ENCODE peak calls at places on chromosomes 4 and X, in eight cellular contexts. One of them, this sample, is unnamed.

GRCh38 chr4:158530391-158530790 is 8.7 kb downstream of the RXFP1 start:
- DNase-seq in colonic mucosa: no peak
- DNase-seq in upper lobe of right lung: no peak
- DNase-seq in A549: no peak
- DNase-seq in NCI-H1092: no peak
- DNase-seq in hippocampal formation: no peak
- DNase-seq in right cardiac atrium: no peak
- DNase-seq in NCI-H2081: no peak
- DNase-seq in this sample: no peak

GRCh38 chr4:86718152-86718551 is 124.0 kb downstream of the PTPN13 start:
- DNase-seq in colonic mucosa: no peak
- DNase-seq in upper lobe of right lung: no peak
- DNase-seq in A549: no peak
- DNase-seq in NCI-H1092: no peak
- DNase-seq in hippocampal formation: no peak
- DNase-seq in right cardiac atrium: no peak
- DNase-seq in NCI-H2081: no peak
- DNase-seq in this sample: peak; percentile 34

GRCh38 chr4:3308691-3309090 is 15.9 kb downstream of the RGS12 start:
- DNase-seq in colonic mucosa: no peak
- DNase-seq in upper lobe of right lung: peak; percentile 42
- DNase-seq in A549: no peak
- DNase-seq in NCI-H1092: no peak
- DNase-seq in hippocampal formation: no peak
- DNase-seq in right cardiac atrium: peak; percentile 40
- DNase-seq in NCI-H2081: peak; percentile 24
- DNase-seq in this sample: no peak

GRCh38 chr4:79917246-79917645 is 155.8 kb downstream of the ANTXR2 start:
- DNase-seq in colonic mucosa: peak; percentile 43
- DNase-seq in upper lobe of right lung: no peak
- DNase-seq in A549: peak; percentile 42
- DNase-seq in NCI-H1092: no peak
- DNase-seq in hippocampal formation: no peak
- DNase-seq in right cardiac atrium: peak; percentile 62
- DNase-seq in NCI-H2081: no peak
- DNase-seq in this sample: peak; percentile 30

GRCh38 chrX:40423299-40423698 is 157.5 kb upstream of the ATP6AP2 start:
- DNase-seq in colonic mucosa: no peak
- DNase-seq in upper lobe of right lung: no peak
- DNase-seq in A549: no peak
- DNase-seq in NCI-H1092: no peak
- DNase-seq in hippocampal formation: peak; percentile 38
- DNase-seq in right cardiac atrium: no peak
- DNase-seq in NCI-H2081: peak; percentile 17
- DNase-seq in this sample: no peak

GRCh38 chrX:71540801-71541545 is 8.1 kb downstream of the OGT start:
- DNase-seq in colonic mucosa: no peak
- DNase-seq in upper lobe of right lung: no peak
- DNase-seq in A549: no peak
- DNase-seq in NCI-H1092: no peak
- DNase-seq in hippocampal formation: no peak
- DNase-seq in right cardiac atrium: no peak
- DNase-seq in NCI-H2081: no peak
- DNase-seq in this sample: no peak

GRCh38 chrX:49228185-49228584 is 5.0 kb downstream of the CACNA1F start:
- DNase-seq in colonic mucosa: no peak
- DNase-seq in upper lobe of right lung: no peak
- DNase-seq in A549: no peak
- DNase-seq in NCI-H1092: no peak
- DNase-seq in hippocampal formation: no peak
- DNase-seq in right cardiac atrium: no peak
- DNase-seq in NCI-H2081: no peak
- DNase-seq in this sample: no peak

GRCh38 chr4:109079177-109079576 is 223.3 kb downstream of the COL25A1 start:
- DNase-seq in colonic mucosa: no peak
- DNase-seq in upper lobe of right lung: no peak
- DNase-seq in A549: no peak
- DNase-seq in NCI-H1092: no peak
- DNase-seq in hippocampal formation: no peak
- DNase-seq in right cardiac atrium: no peak
- DNase-seq in NCI-H2081: no peak
- DNase-seq in this sample: no peak

GRCh38 chr4:124262211-124263179 is 450.0 kb downstream of the ANKRD50 start:
- DNase-seq in colonic mucosa: peak; percentile 63
- DNase-seq in upper lobe of right lung: no peak
- DNase-seq in A549: peak; percentile 77
- DNase-seq in NCI-H1092: peak; percentile 79
- DNase-seq in hippocampal formation: peak; percentile 73
- DNase-seq in right cardiac atrium: peak; percentile 65
- DNase-seq in NCI-H2081: peak; percentile 80
- DNase-seq in this sample: peak; percentile 92

GRCh38 chr4:94690851-94691254 is 66.9 kb upstream of the BMPR1B start:
- DNase-seq in colonic mucosa: no peak
- DNase-seq in upper lobe of right lung: no peak
- DNase-seq in A549: peak; percentile 87
- DNase-seq in NCI-H1092: no peak
- DNase-seq in hippocampal formation: no peak
- DNase-seq in right cardiac atrium: no peak
- DNase-seq in NCI-H2081: no peak
- DNase-seq in this sample: no peak

GRCh38 chr4:168705121-168705520 is 208.3 kb downstream of the PALLD start:
- DNase-seq in colonic mucosa: no peak
- DNase-seq in upper lobe of right lung: no peak
- DNase-seq in A549: no peak
- DNase-seq in NCI-H1092: no peak
- DNase-seq in hippocampal formation: no peak
- DNase-seq in right cardiac atrium: no peak
- DNase-seq in NCI-H2081: no peak
- DNase-seq in this sample: no peak